ENCODE peak calls at places on chromosome 5, in nine cellular contexts. One of them, this sample, is unnamed.

GRCh38 chr5:117588611-117589010 is 1014.0 kb upstream of the SEMA6A start:
- DNase-seq in adrenal gland: no peak
- DNase-seq in smooth muscle cell of the brain vasculature: no peak
- DNase-seq in mammary epithelial cell: no peak
- DNase-seq in midbrain: no peak
- DNase-seq in HEK293T: no peak
- DNase-seq in NCI-H2081: no peak
- DNase-seq in stimulated activated CD4-positive, alpha-beta T cell treated with anti-CD3 and anti-CD28 coated beads, Interleukin-2, amount 100 ng/mL, for 24 hours: no peak
- DNase-seq in HTR-8/SVneo: no peak
- DNase-seq in this sample: no peak

GRCh38 chr5:16741007-16741406 is 124.2 kb upstream of the RETREG1 start:
- DNase-seq in stimulated activated CD4-positive, alpha-beta T cell treated with anti-CD3 and anti-CD28 coated beads, Interleukin-2, amount 100 ng/mL, for 24 hours: no peak
- DNase-seq in HTR-8/SVneo: no peak
- DNase-seq in adrenal gland: no peak
- DNase-seq in NCI-H2081: peak; percentile 29
- DNase-seq in midbrain: peak; percentile 51
- DNase-seq in smooth muscle cell of the brain vasculature: no peak
- DNase-seq in HEK293T: no peak
- DNase-seq in mammary epithelial cell: peak; percentile 89
- DNase-seq in this sample: no peak

GRCh38 chr5:125093776-125094175 is 347.3 kb upstream of the ZNF608 start:
- DNase-seq in smooth muscle cell of the brain vasculature: no peak
- DNase-seq in adrenal gland: no peak
- DNase-seq in HEK293T: no peak
- DNase-seq in stimulated activated CD4-positive, alpha-beta T cell treated with anti-CD3 and anti-CD28 coated beads, Interleukin-2, amount 100 ng/mL, for 24 hours: no peak
- DNase-seq in HTR-8/SVneo: peak; percentile 42
- DNase-seq in midbrain: no peak
- DNase-seq in mammary epithelial cell: peak; percentile 85
- DNase-seq in NCI-H2081: no peak
- DNase-seq in this sample: no peak

GRCh38 chr5:126015244-126016054 is 407.8 kb upstream of the GRAMD2B start:
- DNase-seq in mammary epithelial cell: peak; percentile 82
- DNase-seq in midbrain: peak; percentile 19
- DNase-seq in smooth muscle cell of the brain vasculature: no peak
- DNase-seq in stimulated activated CD4-positive, alpha-beta T cell treated with anti-CD3 and anti-CD28 coated beads, Interleukin-2, amount 100 ng/mL, for 24 hours: no peak
- DNase-seq in NCI-H2081: peak; percentile 67
- DNase-seq in adrenal gland: no peak
- DNase-seq in HEK293T: peak; percentile 35
- DNase-seq in HTR-8/SVneo: no peak
- DNase-seq in this sample: no peak

GRCh38 chr5:59062986-59063683 is 480.3 kb downstream of the RAB3C start:
- DNase-seq in stimulated activated CD4-positive, alpha-beta T cell treated with anti-CD3 and anti-CD28 coated beads, Interleukin-2, amount 100 ng/mL, for 24 hours: no peak
- DNase-seq in mammary epithelial cell: peak; percentile 54
- DNase-seq in HTR-8/SVneo: no peak
- DNase-seq in NCI-H2081: no peak
- DNase-seq in smooth muscle cell of the brain vasculature: no peak
- DNase-seq in HEK293T: no peak
- DNase-seq in midbrain: no peak
- DNase-seq in adrenal gland: no peak
- DNase-seq in this sample: no peak

GRCh38 chr5:107873877-107874276 is 203.1 kb upstream of the EFNA5 start:
- DNase-seq in HEK293T: no peak
- DNase-seq in smooth muscle cell of the brain vasculature: no peak
- DNase-seq in adrenal gland: no peak
- DNase-seq in stimulated activated CD4-positive, alpha-beta T cell treated with anti-CD3 and anti-CD28 coated beads, Interleukin-2, amount 100 ng/mL, for 24 hours: no peak
- DNase-seq in mammary epithelial cell: no peak
- DNase-seq in midbrain: no peak
- DNase-seq in HTR-8/SVneo: no peak
- DNase-seq in NCI-H2081: no peak
- DNase-seq in this sample: no peak

GRCh38 chr5:148020247-148020646 is 43.5 kb upstream of the SPINK5 start:
- DNase-seq in HTR-8/SVneo: no peak
- DNase-seq in smooth muscle cell of the brain vasculature: no peak
- DNase-seq in adrenal gland: no peak
- DNase-seq in HEK293T: no peak
- DNase-seq in NCI-H2081: no peak
- DNase-seq in mammary epithelial cell: no peak
- DNase-seq in stimulated activated CD4-positive, alpha-beta T cell treated with anti-CD3 and anti-CD28 coated beads, Interleukin-2, amount 100 ng/mL, for 24 hours: no peak
- DNase-seq in midbrain: no peak
- DNase-seq in this sample: no peak

GRCh38 chr5:60550311-60550710 is 149.7 kb downstream of the DEPDC1B start:
- DNase-seq in mammary epithelial cell: no peak
- DNase-seq in HTR-8/SVneo: no peak
- DNase-seq in stimulated activated CD4-positive, alpha-beta T cell treated with anti-CD3 and anti-CD28 coated beads, Interleukin-2, amount 100 ng/mL, for 24 hours: no peak
- DNase-seq in HEK293T: no peak
- DNase-seq in NCI-H2081: no peak
- DNase-seq in midbrain: no peak
- DNase-seq in smooth muscle cell of the brain vasculature: no peak
- DNase-seq in adrenal gland: no peak
- DNase-seq in this sample: no peak

GRCh38 chr5:130109152-130109551 is 204.9 kb downstream of the CHSY3 start:
- DNase-seq in HTR-8/SVneo: no peak
- DNase-seq in stimulated activated CD4-positive, alpha-beta T cell treated with anti-CD3 and anti-CD28 coated beads, Interleukin-2, amount 100 ng/mL, for 24 hours: no peak
- DNase-seq in adrenal gland: no peak
- DNase-seq in HEK293T: peak; percentile 11
- DNase-seq in mammary epithelial cell: peak; percentile 30
- DNase-seq in smooth muscle cell of the brain vasculature: no peak
- DNase-seq in NCI-H2081: no peak
- DNase-seq in midbrain: peak; percentile 6
- DNase-seq in this sample: no peak

GRCh38 chr5:55994502-55994997 is at the start of gene IL6ST:
- DNase-seq in adrenal gland: no peak
- DNase-seq in HEK293T: peak; percentile 45
- DNase-seq in HTR-8/SVneo: peak; percentile 56
- DNase-seq in midbrain: peak; percentile 72
- DNase-seq in smooth muscle cell of the brain vasculature: no peak
- DNase-seq in mammary epithelial cell: peak; percentile 83
- DNase-seq in NCI-H2081: peak; percentile 3
- DNase-seq in stimulated activated CD4-positive, alpha-beta T cell treated with anti-CD3 and anti-CD28 coated beads, Interleukin-2, amount 100 ng/mL, for 24 hours: peak; percentile 56
- DNase-seq in this sample: peak; percentile 52

GRCh38 chr5:55440188-55440646 is 94.5 kb downstream of the PLPP1 start:
- DNase-seq in midbrain: no peak
- DNase-seq in NCI-H2081: no peak
- DNase-seq in smooth muscle cell of the brain vasculature: no peak
- DNase-seq in HTR-8/SVneo: no peak
- DNase-seq in mammary epithelial cell: peak; percentile 69
- DNase-seq in HEK293T: no peak
- DNase-seq in stimulated activated CD4-positive, alpha-beta T cell treated with anti-CD3 and anti-CD28 coated beads, Interleukin-2, amount 100 ng/mL, for 24 hours: peak; percentile 35
- DNase-seq in adrenal gland: no peak
- DNase-seq in this sample: no peak

GRCh38 chr5:125302577-125302976 is 556.1 kb upstream of the ZNF608 start:
- DNase-seq in HEK293T: no peak
- DNase-seq in HTR-8/SVneo: no peak
- DNase-seq in mammary epithelial cell: peak; percentile 25
- DNase-seq in NCI-H2081: no peak
- DNase-seq in stimulated activated CD4-positive, alpha-beta T cell treated with anti-CD3 and anti-CD28 coated beads, Interleukin-2, amount 100 ng/mL, for 24 hours: no peak
- DNase-seq in smooth muscle cell of the brain vasculature: no peak
- DNase-seq in midbrain: no peak
- DNase-seq in adrenal gland: no peak
- DNase-seq in this sample: no peak

GRCh38 chr5:31364881-31365636 is 166.8 kb downstream of the DROSHA start:
- DNase-seq in mammary epithelial cell: no peak
- DNase-seq in midbrain: no peak
- DNase-seq in adrenal gland: no peak
- DNase-seq in HEK293T: no peak
- DNase-seq in smooth muscle cell of the brain vasculature: no peak
- DNase-seq in HTR-8/SVneo: no peak
- DNase-seq in NCI-H2081: no peak
- DNase-seq in stimulated activated CD4-positive, alpha-beta T cell treated with anti-CD3 and anti-CD28 coated beads, Interleukin-2, amount 100 ng/mL, for 24 hours: no peak
- DNase-seq in this sample: no peak

GRCh38 chr5:55864606-55865541 is 13.7 kb downstream of the IL31RA start:
- DNase-seq in adrenal gland: no peak
- DNase-seq in HEK293T: no peak
- DNase-seq in mammary epithelial cell: no peak
- DNase-seq in stimulated activated CD4-positive, alpha-beta T cell treated with anti-CD3 and anti-CD28 coated beads, Interleukin-2, amount 100 ng/mL, for 24 hours: no peak
- DNase-seq in NCI-H2081: no peak
- DNase-seq in midbrain: no peak
- DNase-seq in smooth muscle cell of the brain vasculature: no peak
- DNase-seq in HTR-8/SVneo: no peak
- DNase-seq in this sample: peak; percentile 34

GRCh38 chr5:76953551-76954382 is 922 bp downstream of the CRHBP start:
- DNase-seq in smooth muscle cell of the brain vasculature: no peak
- DNase-seq in adrenal gland: peak; percentile 26
- DNase-seq in HEK293T: no peak
- DNase-seq in midbrain: no peak
- DNase-seq in HTR-8/SVneo: no peak
- DNase-seq in NCI-H2081: no peak
- DNase-seq in mammary epithelial cell: peak; percentile 33
- DNase-seq in stimulated activated CD4-positive, alpha-beta T cell treated with anti-CD3 and anti-CD28 coated beads, Interleukin-2, amount 100 ng/mL, for 24 hours: no peak
- DNase-seq in this sample: no peak

GRCh38 chr5:102531506-102531905 is 32.7 kb upstream of the SLCO6A1 start:
- DNase-seq in HEK293T: no peak
- DNase-seq in smooth muscle cell of the brain vasculature: no peak
- DNase-seq in NCI-H2081: no peak
- DNase-seq in HTR-8/SVneo: no peak
- DNase-seq in mammary epithelial cell: no peak
- DNase-seq in adrenal gland: no peak
- DNase-seq in midbrain: no peak
- DNase-seq in stimulated activated CD4-positive, alpha-beta T cell treated with anti-CD3 and anti-CD28 coated beads, Interleukin-2, amount 100 ng/mL, for 24 hours: no peak
- DNase-seq in this sample: no peak

GRCh38 chr5:33309780-33310345 is 130.9 kb upstream of the TARS1 start:
- DNase-seq in HTR-8/SVneo: no peak
- DNase-seq in NCI-H2081: no peak
- DNase-seq in smooth muscle cell of the brain vasculature: no peak
- DNase-seq in midbrain: no peak
- DNase-seq in HEK293T: no peak
- DNase-seq in stimulated activated CD4-positive, alpha-beta T cell treated with anti-CD3 and anti-CD28 coated beads, Interleukin-2, amount 100 ng/mL, for 24 hours: no peak
- DNase-seq in adrenal gland: no peak
- DNase-seq in mammary epithelial cell: no peak
- DNase-seq in this sample: no peak

GRCh38 chr5:175854231-175855040 is 16.9 kb upstream of the CPLX2 start:
- DNase-seq in HEK293T: no peak
- DNase-seq in HTR-8/SVneo: no peak
- DNase-seq in NCI-H2081: peak; percentile 81
- DNase-seq in adrenal gland: no peak
- DNase-seq in midbrain: no peak
- DNase-seq in mammary epithelial cell: no peak
- DNase-seq in smooth muscle cell of the brain vasculature: no peak
- DNase-seq in stimulated activated CD4-positive, alpha-beta T cell treated with anti-CD3 and anti-CD28 coated beads, Interleukin-2, amount 100 ng/mL, for 24 hours: no peak
- DNase-seq in this sample: peak; percentile 13

GRCh38 chr5:134458234-134458633 is 46.6 kb upstream of the CDKN2AIPNL start:
- DNase-seq in NCI-H2081: no peak
- DNase-seq in mammary epithelial cell: peak; percentile 47
- DNase-seq in midbrain: no peak
- DNase-seq in HTR-8/SVneo: no peak
- DNase-seq in stimulated activated CD4-positive, alpha-beta T cell treated with anti-CD3 and anti-CD28 coated beads, Interleukin-2, amount 100 ng/mL, for 24 hours: no peak
- DNase-seq in adrenal gland: no peak
- DNase-seq in smooth muscle cell of the brain vasculature: no peak
- DNase-seq in HEK293T: no peak
- DNase-seq in this sample: no peak

GRCh38 chr5:17340816-17341215 is 123.4 kb downstream of the BASP1 start:
- DNase-seq in midbrain: no peak
- DNase-seq in NCI-H2081: no peak
- DNase-seq in adrenal gland: no peak
- DNase-seq in HTR-8/SVneo: no peak
- DNase-seq in stimulated activated CD4-positive, alpha-beta T cell treated with anti-CD3 and anti-CD28 coated beads, Interleukin-2, amount 100 ng/mL, for 24 hours: no peak
- DNase-seq in mammary epithelial cell: no peak
- DNase-seq in HEK293T: no peak
- DNase-seq in smooth muscle cell of the brain vasculature: no peak
- DNase-seq in this sample: no peak

GRCh38 chr5:150303070-150303595 is 428 bp upstream of the ARSI start:
- DNase-seq in stimulated activated CD4-positive, alpha-beta T cell treated with anti-CD3 and anti-CD28 coated beads, Interleukin-2, amount 100 ng/mL, for 24 hours: no peak
- DNase-seq in HEK293T: no peak
- DNase-seq in NCI-H2081: no peak
- DNase-seq in HTR-8/SVneo: no peak
- DNase-seq in smooth muscle cell of the brain vasculature: no peak
- DNase-seq in mammary epithelial cell: no peak
- DNase-seq in midbrain: no peak
- DNase-seq in adrenal gland: no peak
- DNase-seq in this sample: no peak

GRCh38 chr5:95048633-95049032 is 236.3 kb downstream of the MCTP1 start:
- DNase-seq in HTR-8/SVneo: no peak
- DNase-seq in adrenal gland: no peak
- DNase-seq in NCI-H2081: no peak
- DNase-seq in smooth muscle cell of the brain vasculature: no peak
- DNase-seq in stimulated activated CD4-positive, alpha-beta T cell treated with anti-CD3 and anti-CD28 coated beads, Interleukin-2, amount 100 ng/mL, for 24 hours: no peak
- DNase-seq in HEK293T: no peak
- DNase-seq in midbrain: no peak
- DNase-seq in mammary epithelial cell: no peak
- DNase-seq in this sample: no peak

GRCh38 chr5:140294753-140295152 is 8.1 kb downstream of the PFDN1 start:
- DNase-seq in HEK293T: no peak
- DNase-seq in NCI-H2081: no peak
- DNase-seq in smooth muscle cell of the brain vasculature: no peak
- DNase-seq in HTR-8/SVneo: no peak
- DNase-seq in midbrain: no peak
- DNase-seq in stimulated activated CD4-positive, alpha-beta T cell treated with anti-CD3 and anti-CD28 coated beads, Interleukin-2, amount 100 ng/mL, for 24 hours: no peak
- DNase-seq in mammary epithelial cell: no peak
- DNase-seq in adrenal gland: no peak
- DNase-seq in this sample: no peak

GRCh38 chr5:93591323-93591945 is 8.4 kb downstream of the NR2F1 start:
- DNase-seq in adrenal gland: no peak
- DNase-seq in HTR-8/SVneo: no peak
- DNase-seq in stimulated activated CD4-positive, alpha-beta T cell treated with anti-CD3 and anti-CD28 coated beads, Interleukin-2, amount 100 ng/mL, for 24 hours: no peak
- DNase-seq in smooth muscle cell of the brain vasculature: no peak
- DNase-seq in HEK293T: no peak
- DNase-seq in midbrain: no peak
- DNase-seq in NCI-H2081: no peak
- DNase-seq in mammary epithelial cell: no peak
- DNase-seq in this sample: no peak

GRCh38 chr5:143922718-143923117 is 110.8 kb downstream of the HMHB1 start:
- DNase-seq in HEK293T: no peak
- DNase-seq in smooth muscle cell of the brain vasculature: no peak
- DNase-seq in HTR-8/SVneo: peak; percentile 31
- DNase-seq in stimulated activated CD4-positive, alpha-beta T cell treated with anti-CD3 and anti-CD28 coated beads, Interleukin-2, amount 100 ng/mL, for 24 hours: no peak
- DNase-seq in adrenal gland: no peak
- DNase-seq in NCI-H2081: no peak
- DNase-seq in midbrain: no peak
- DNase-seq in mammary epithelial cell: peak; percentile 50
- DNase-seq in this sample: no peak

GRCh38 chr5:151156732-151157402 is 712 bp downstream of the ANXA6 start:
- DNase-seq in midbrain: no peak
- DNase-seq in stimulated activated CD4-positive, alpha-beta T cell treated with anti-CD3 and anti-CD28 coated beads, Interleukin-2, amount 100 ng/mL, for 24 hours: no peak
- DNase-seq in NCI-H2081: no peak
- DNase-seq in HTR-8/SVneo: no peak
- DNase-seq in adrenal gland: peak; percentile 35
- DNase-seq in mammary epithelial cell: no peak
- DNase-seq in smooth muscle cell of the brain vasculature: no peak
- DNase-seq in HEK293T: peak; percentile 25
- DNase-seq in this sample: no peak

GRCh38 chr5:122263352-122264030 is 48.5 kb upstream of the SNCAIP start:
- DNase-seq in adrenal gland: no peak
- DNase-seq in NCI-H2081: no peak
- DNase-seq in HTR-8/SVneo: no peak
- DNase-seq in midbrain: no peak
- DNase-seq in mammary epithelial cell: no peak
- DNase-seq in stimulated activated CD4-positive, alpha-beta T cell treated with anti-CD3 and anti-CD28 coated beads, Interleukin-2, amount 100 ng/mL, for 24 hours: no peak
- DNase-seq in HEK293T: no peak
- DNase-seq in smooth muscle cell of the brain vasculature: no peak
- DNase-seq in this sample: no peak

GRCh38 chr5:72539726-72540125 is 32.5 kb upstream of the ZNF366 start:
- DNase-seq in HTR-8/SVneo: no peak
- DNase-seq in midbrain: no peak
- DNase-seq in mammary epithelial cell: no peak
- DNase-seq in HEK293T: no peak
- DNase-seq in NCI-H2081: no peak
- DNase-seq in adrenal gland: no peak
- DNase-seq in smooth muscle cell of the brain vasculature: no peak
- DNase-seq in stimulated activated CD4-positive, alpha-beta T cell treated with anti-CD3 and anti-CD28 coated beads, Interleukin-2, amount 100 ng/mL, for 24 hours: no peak
- DNase-seq in this sample: no peak

GRCh38 chr5:14143843-14144585 is 872 bp downstream of the TRIO start:
- DNase-seq in smooth muscle cell of the brain vasculature: no peak
- DNase-seq in NCI-H2081: peak; percentile 61
- DNase-seq in midbrain: no peak
- DNase-seq in HTR-8/SVneo: no peak
- DNase-seq in HEK293T: no peak
- DNase-seq in mammary epithelial cell: peak; percentile 42
- DNase-seq in adrenal gland: peak; percentile 56
- DNase-seq in stimulated activated CD4-positive, alpha-beta T cell treated with anti-CD3 and anti-CD28 coated beads, Interleukin-2, amount 100 ng/mL, for 24 hours: peak; percentile 39
- DNase-seq in this sample: peak; percentile 30

GRCh38 chr5:168578006-168578405 is 1.2 kb downstream of the PANK3 start:
- DNase-seq in mammary epithelial cell: peak; percentile 52
- DNase-seq in midbrain: no peak
- DNase-seq in smooth muscle cell of the brain vasculature: no peak
- DNase-seq in HEK293T: no peak
- DNase-seq in adrenal gland: no peak
- DNase-seq in NCI-H2081: no peak
- DNase-seq in stimulated activated CD4-positive, alpha-beta T cell treated with anti-CD3 and anti-CD28 coated beads, Interleukin-2, amount 100 ng/mL, for 24 hours: no peak
- DNase-seq in HTR-8/SVneo: no peak
- DNase-seq in this sample: no peak

GRCh38 chr5:135313405-135313804 is 85.6 kb downstream of the MACROH2A1 start:
- DNase-seq in midbrain: no peak
- DNase-seq in adrenal gland: no peak
- DNase-seq in HTR-8/SVneo: no peak
- DNase-seq in smooth muscle cell of the brain vasculature: no peak
- DNase-seq in stimulated activated CD4-positive, alpha-beta T cell treated with anti-CD3 and anti-CD28 coated beads, Interleukin-2, amount 100 ng/mL, for 24 hours: no peak
- DNase-seq in HEK293T: no peak
- DNase-seq in NCI-H2081: no peak
- DNase-seq in mammary epithelial cell: no peak
- DNase-seq in this sample: no peak